ENCODE peak calls at places on chromosomes 11 and 22, in ten cellular contexts. One of them, this sample, is unnamed.
A peak's percentile ranks its signal among the peaks of the same experiment; 100 is the strongest.

GRCh38 chr22:46087816-46088277 is 62.5 kb upstream of the PPARA start:
- DNase-seq in heart left ventricle: peak; percentile 92
- DNase-seq in stomach: peak; percentile 88
- DNase-seq in kidney: peak; percentile 97
- DNase-seq in psoas muscle: peak; percentile 93
- DNase-seq in CD8-positive, alpha-beta memory T cell: no peak
- DNase-seq in thoracic aorta: peak; percentile 66
- DNase-seq in fibroblast of lung: peak; percentile 94
- DNase-seq in body of pancreas: peak; percentile 93
- DNase-seq in OCI-LY7: no peak
- DNase-seq in this sample: peak; percentile 95

GRCh38 chr11:128604723-128605122 is 17.4 kb upstream of the ETS1 start:
- DNase-seq in heart left ventricle: no peak
- DNase-seq in stomach: no peak
- DNase-seq in kidney: no peak
- DNase-seq in psoas muscle: no peak
- DNase-seq in CD8-positive, alpha-beta memory T cell: no peak
- DNase-seq in thoracic aorta: no peak
- DNase-seq in fibroblast of lung: no peak
- DNase-seq in body of pancreas: no peak
- DNase-seq in OCI-LY7: no peak
- DNase-seq in this sample: no peak

GRCh38 chr22:41535244-41535643 is 9.0 kb downstream of the POLR3H start:
- DNase-seq in heart left ventricle: no peak
- DNase-seq in stomach: no peak
- DNase-seq in kidney: no peak
- DNase-seq in psoas muscle: no peak
- DNase-seq in CD8-positive, alpha-beta memory T cell: no peak
- DNase-seq in thoracic aorta: no peak
- DNase-seq in fibroblast of lung: no peak
- DNase-seq in body of pancreas: no peak
- DNase-seq in OCI-LY7: no peak
- DNase-seq in this sample: no peak

GRCh38 chr11:107565219-107565937 is at the start of gene ALKBH8:
- DNase-seq in heart left ventricle: peak; percentile 80
- DNase-seq in stomach: peak; percentile 75
- DNase-seq in kidney: peak; percentile 87
- DNase-seq in psoas muscle: peak; percentile 76
- DNase-seq in CD8-positive, alpha-beta memory T cell: peak; percentile 77
- DNase-seq in thoracic aorta: peak; percentile 41
- DNase-seq in fibroblast of lung: peak; percentile 62
- DNase-seq in body of pancreas: peak; percentile 70
- DNase-seq in OCI-LY7: peak; percentile 80
- DNase-seq in this sample: peak; percentile 68

GRCh38 chr11:375065-376025 is 6.0 kb downstream of the B4GALNT4 start:
- DNase-seq in heart left ventricle: no peak
- DNase-seq in stomach: no peak
- DNase-seq in kidney: no peak
- DNase-seq in psoas muscle: no peak
- DNase-seq in CD8-positive, alpha-beta memory T cell: no peak
- DNase-seq in thoracic aorta: no peak
- DNase-seq in fibroblast of lung: no peak
- DNase-seq in body of pancreas: no peak
- DNase-seq in OCI-LY7: no peak
- DNase-seq in this sample: no peak

GRCh38 chr11:123363556-123363955 is 66.5 kb upstream of the GRAMD1B start:
- DNase-seq in heart left ventricle: peak; percentile 32
- DNase-seq in stomach: no peak
- DNase-seq in kidney: no peak
- DNase-seq in psoas muscle: no peak
- DNase-seq in CD8-positive, alpha-beta memory T cell: no peak
- DNase-seq in thoracic aorta: no peak
- DNase-seq in fibroblast of lung: no peak
- DNase-seq in body of pancreas: no peak
- DNase-seq in OCI-LY7: no peak
- DNase-seq in this sample: no peak

GRCh38 chr11:17314232-17314547 is 37.4 kb upstream of the NCR3LG1 start:
- DNase-seq in heart left ventricle: no peak
- DNase-seq in stomach: no peak
- DNase-seq in kidney: no peak
- DNase-seq in psoas muscle: no peak
- DNase-seq in CD8-positive, alpha-beta memory T cell: no peak
- DNase-seq in thoracic aorta: no peak
- DNase-seq in fibroblast of lung: peak; percentile 86
- DNase-seq in body of pancreas: no peak
- DNase-seq in OCI-LY7: no peak
- DNase-seq in this sample: no peak

GRCh38 chr11:43962383-43962969 is 20.0 kb downstream of the C11orf96 start:
- DNase-seq in heart left ventricle: no peak
- DNase-seq in stomach: no peak
- DNase-seq in kidney: no peak
- DNase-seq in psoas muscle: no peak
- DNase-seq in CD8-positive, alpha-beta memory T cell: no peak
- DNase-seq in thoracic aorta: no peak
- DNase-seq in fibroblast of lung: no peak
- DNase-seq in body of pancreas: no peak
- DNase-seq in OCI-LY7: no peak
- DNase-seq in this sample: no peak

GRCh38 chr11:47967577-47968230 is 12.7 kb upstream of the PTPRJ start:
- DNase-seq in heart left ventricle: no peak
- DNase-seq in stomach: no peak
- DNase-seq in kidney: no peak
- DNase-seq in psoas muscle: no peak
- DNase-seq in CD8-positive, alpha-beta memory T cell: no peak
- DNase-seq in thoracic aorta: no peak
- DNase-seq in fibroblast of lung: peak; percentile 59
- DNase-seq in body of pancreas: no peak
- DNase-seq in OCI-LY7: no peak
- DNase-seq in this sample: no peak

GRCh38 chr22:36281726-36282077 is 28.8 kb downstream of the APOL1 start:
- DNase-seq in heart left ventricle: no peak
- DNase-seq in stomach: no peak
- DNase-seq in kidney: no peak
- DNase-seq in psoas muscle: no peak
- DNase-seq in CD8-positive, alpha-beta memory T cell: no peak
- DNase-seq in thoracic aorta: no peak
- DNase-seq in fibroblast of lung: no peak
- DNase-seq in body of pancreas: no peak
- DNase-seq in OCI-LY7: no peak
- DNase-seq in this sample: peak; percentile 17

GRCh38 chr11:59557940-59558643 is 46.8 kb downstream of the OR4D9 start:
- DNase-seq in heart left ventricle: no peak
- DNase-seq in stomach: no peak
- DNase-seq in kidney: no peak
- DNase-seq in psoas muscle: no peak
- DNase-seq in CD8-positive, alpha-beta memory T cell: no peak
- DNase-seq in thoracic aorta: no peak
- DNase-seq in fibroblast of lung: no peak
- DNase-seq in body of pancreas: no peak
- DNase-seq in OCI-LY7: no peak
- DNase-seq in this sample: no peak

GRCh38 chr11:72598901-72599300 is 75.3 kb downstream of the PDE2A start:
- DNase-seq in heart left ventricle: peak; percentile 51
- DNase-seq in stomach: peak; percentile 52
- DNase-seq in kidney: no peak
- DNase-seq in psoas muscle: peak; percentile 51
- DNase-seq in CD8-positive, alpha-beta memory T cell: no peak
- DNase-seq in thoracic aorta: no peak
- DNase-seq in fibroblast of lung: peak; percentile 14
- DNase-seq in body of pancreas: peak; percentile 27
- DNase-seq in OCI-LY7: no peak
- DNase-seq in this sample: peak; percentile 41

DNA sequence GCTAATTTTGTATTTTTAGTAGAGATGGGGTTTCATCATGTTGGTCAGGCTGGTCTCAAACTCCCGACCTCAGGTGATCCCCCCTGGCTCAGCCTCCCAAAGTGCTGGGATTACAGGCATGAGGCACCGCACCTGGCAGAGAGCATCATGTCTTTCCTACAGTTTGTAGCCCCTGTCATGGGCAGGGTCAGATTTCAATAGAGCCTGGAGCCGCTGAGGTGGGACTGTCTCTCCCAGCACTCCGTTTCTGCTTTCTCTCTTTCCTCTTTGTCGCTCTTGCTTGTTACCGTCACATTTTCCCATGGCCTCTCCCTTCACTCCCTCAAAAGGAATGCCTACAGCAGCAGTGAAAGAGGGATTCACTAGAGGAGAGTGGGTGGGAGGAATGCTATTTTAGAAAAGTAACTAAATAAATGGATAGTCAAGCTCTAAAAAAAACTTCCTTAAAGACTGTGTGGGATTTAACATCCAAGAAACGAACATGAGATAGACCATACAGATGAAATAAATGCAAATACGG is 136.7 kb upstream of the TTC12 start:
- DNase-seq in heart left ventricle: no peak
- DNase-seq in stomach: no peak
- DNase-seq in kidney: no peak
- DNase-seq in psoas muscle: no peak
- DNase-seq in CD8-positive, alpha-beta memory T cell: no peak
- DNase-seq in thoracic aorta: no peak
- DNase-seq in fibroblast of lung: peak; percentile 25
- DNase-seq in body of pancreas: no peak
- DNase-seq in OCI-LY7: no peak
- DNase-seq in this sample: no peak
- H3K4me1 ChIP-seq in heart left ventricle: peaks cover 37% of the 10 kb centered on the region
- H3K4me1 ChIP-seq in stomach: no peaks in the 10 kb centered on the region
- H3K4me1 ChIP-seq in kidney: no peaks in the 10 kb centered on the region
- H3K4me1 ChIP-seq in psoas muscle: no peaks in the 10 kb centered on the region
- H3K4me1 ChIP-seq in CD8-positive, alpha-beta memory T cell: no peaks in the 10 kb centered on the region
- H3K4me1 ChIP-seq in thoracic aorta: peaks cover 20% of the 10 kb centered on the region
- H3K4me1 ChIP-seq in fibroblast of lung: no peaks in the 10 kb centered on the region
- H3K4me1 ChIP-seq in body of pancreas: no peaks in the 10 kb centered on the region
- H3K4me1 ChIP-seq in OCI-LY7: no peaks in the 10 kb centered on the region
- H3K4me1 ChIP-seq in this sample: peaks cover 4% of the 10 kb centered on the region

GRCh38 chr11:119317592-119318239 is 786 bp upstream of the MCAM start:
- DNase-seq in heart left ventricle: no peak
- DNase-seq in stomach: no peak
- DNase-seq in kidney: no peak
- DNase-seq in psoas muscle: no peak
- DNase-seq in CD8-positive, alpha-beta memory T cell: no peak
- DNase-seq in thoracic aorta: no peak
- DNase-seq in fibroblast of lung: no peak
- DNase-seq in body of pancreas: no peak
- DNase-seq in OCI-LY7: no peak
- DNase-seq in this sample: no peak
- H3K4me1 ChIP-seq in heart left ventricle: peaks cover 71% of the 10 kb centered on the region
- H3K4me1 ChIP-seq in stomach: peaks cover 69% of the 10 kb centered on the region
- H3K4me1 ChIP-seq in kidney: peaks cover 9% of the 10 kb centered on the region
- H3K4me1 ChIP-seq in psoas muscle: peaks cover 4% of the 10 kb centered on the region
- H3K4me1 ChIP-seq in CD8-positive, alpha-beta memory T cell: peaks cover 34% of the 10 kb centered on the region
- H3K4me1 ChIP-seq in thoracic aorta: peaks cover 76% of the 10 kb centered on the region
- H3K4me1 ChIP-seq in fibroblast of lung: peaks cover 27% of the 10 kb centered on the region
- H3K4me1 ChIP-seq in body of pancreas: peaks cover 55% of the 10 kb centered on the region
- H3K4me1 ChIP-seq in OCI-LY7: peaks cover 58% of the 10 kb centered on the region
- H3K4me1 ChIP-seq in this sample: peaks cover 6% of the 10 kb centered on the region

DNA sequence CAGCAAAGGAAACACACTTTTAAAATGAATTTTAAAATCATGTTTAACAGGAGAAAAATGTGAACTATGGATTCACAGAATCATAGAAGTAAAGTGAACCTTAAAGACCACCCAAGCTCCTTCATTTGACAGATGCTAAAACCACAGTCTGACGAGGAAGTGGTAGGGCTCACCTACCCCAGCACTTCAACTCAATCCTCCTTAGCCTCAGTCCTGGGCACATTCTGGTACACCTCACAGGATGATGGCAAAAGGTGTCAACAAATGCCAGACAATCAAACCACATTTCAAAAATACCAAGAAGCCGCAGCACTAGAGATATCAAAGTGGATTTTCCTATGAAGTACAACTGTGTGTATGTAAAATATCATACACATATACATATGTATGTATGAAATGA is 43.1 kb downstream of the PITPNB start:
- DNase-seq in heart left ventricle: no peak
- DNase-seq in stomach: no peak
- DNase-seq in kidney: no peak
- DNase-seq in psoas muscle: no peak
- DNase-seq in CD8-positive, alpha-beta memory T cell: peak; percentile 54
- DNase-seq in thoracic aorta: no peak
- DNase-seq in fibroblast of lung: no peak
- DNase-seq in body of pancreas: no peak
- DNase-seq in OCI-LY7: no peak
- DNase-seq in this sample: no peak
- H3K4me1 ChIP-seq in heart left ventricle: peaks cover 76% of the 10 kb centered on the region
- H3K4me1 ChIP-seq in stomach: peaks cover 23% of the 10 kb centered on the region
- H3K4me1 ChIP-seq in kidney: no peaks in the 10 kb centered on the region
- H3K4me1 ChIP-seq in psoas muscle: peaks cover 39% of the 10 kb centered on the region
- H3K4me1 ChIP-seq in CD8-positive, alpha-beta memory T cell: peaks cover 16% of the 10 kb centered on the region
- H3K4me1 ChIP-seq in thoracic aorta: peaks cover 90% of the 10 kb centered on the region
- H3K4me1 ChIP-seq in fibroblast of lung: peaks cover 16% of the 10 kb centered on the region
- H3K4me1 ChIP-seq in body of pancreas: peaks cover 49% of the 10 kb centered on the region
- H3K4me1 ChIP-seq in OCI-LY7: peaks cover 14% of the 10 kb centered on the region
- H3K4me1 ChIP-seq in this sample: no peaks in the 10 kb centered on the region

GRCh38 chr22:39997939-39998726 is 3.4 kb downstream of the FAM83F start:
- DNase-seq in heart left ventricle: peak; percentile 31
- DNase-seq in stomach: peak; percentile 83
- DNase-seq in kidney: peak; percentile 88
- DNase-seq in psoas muscle: no peak
- DNase-seq in CD8-positive, alpha-beta memory T cell: no peak
- DNase-seq in thoracic aorta: no peak
- DNase-seq in fibroblast of lung: peak; percentile 47
- DNase-seq in body of pancreas: peak; percentile 80
- DNase-seq in OCI-LY7: no peak
- DNase-seq in this sample: peak; percentile 21

GRCh38 chr22:39995346-39996252 is 845 bp downstream of the FAM83F start:
- DNase-seq in heart left ventricle: no peak
- DNase-seq in stomach: peak; percentile 51
- DNase-seq in kidney: peak; percentile 79
- DNase-seq in psoas muscle: no peak
- DNase-seq in CD8-positive, alpha-beta memory T cell: no peak
- DNase-seq in thoracic aorta: no peak
- DNase-seq in fibroblast of lung: no peak
- DNase-seq in body of pancreas: peak; percentile 47
- DNase-seq in OCI-LY7: no peak
- DNase-seq in this sample: no peak

GRCh38 chr22:39999144-39999757 is 4.5 kb downstream of the FAM83F start:
- DNase-seq in heart left ventricle: no peak
- DNase-seq in stomach: no peak
- DNase-seq in kidney: peak; percentile 47
- DNase-seq in psoas muscle: no peak
- DNase-seq in CD8-positive, alpha-beta memory T cell: no peak
- DNase-seq in thoracic aorta: no peak
- DNase-seq in fibroblast of lung: peak; percentile 50
- DNase-seq in body of pancreas: no peak
- DNase-seq in OCI-LY7: peak; percentile 20
- DNase-seq in this sample: no peak

GRCh38 chr22:39996732-39997131 is 2.0 kb downstream of the FAM83F start:
- DNase-seq in heart left ventricle: no peak
- DNase-seq in stomach: no peak
- DNase-seq in kidney: no peak
- DNase-seq in psoas muscle: no peak
- DNase-seq in CD8-positive, alpha-beta memory T cell: no peak
- DNase-seq in thoracic aorta: no peak
- DNase-seq in fibroblast of lung: no peak
- DNase-seq in body of pancreas: no peak
- DNase-seq in OCI-LY7: no peak
- DNase-seq in this sample: no peak

DNA sequence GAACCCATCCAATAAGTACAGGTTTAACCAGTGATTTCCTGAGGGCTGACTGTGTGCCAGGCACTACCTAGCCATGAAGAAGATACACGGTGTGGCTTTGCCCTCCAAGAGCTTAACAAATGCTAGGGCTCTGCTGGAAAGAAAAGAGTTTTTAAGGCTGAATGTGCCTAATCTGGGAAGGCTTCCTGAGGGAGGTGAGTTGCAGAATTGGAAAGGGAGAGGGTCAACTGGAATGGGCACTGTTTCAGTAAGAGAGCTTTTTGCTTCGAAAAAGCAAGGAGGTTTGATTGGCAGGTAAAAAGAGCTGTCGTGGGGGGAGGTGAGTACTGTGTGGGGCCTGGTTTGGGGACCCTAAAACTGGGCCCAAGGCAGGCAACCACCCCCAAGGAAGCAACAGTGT is 2.7 kb downstream of the FAM83F start:
- DNase-seq in heart left ventricle: no peak
- DNase-seq in stomach: no peak
- DNase-seq in kidney: peak; percentile 5
- DNase-seq in psoas muscle: no peak
- DNase-seq in CD8-positive, alpha-beta memory T cell: no peak
- DNase-seq in thoracic aorta: no peak
- DNase-seq in fibroblast of lung: no peak
- DNase-seq in body of pancreas: no peak
- DNase-seq in OCI-LY7: no peak
- DNase-seq in this sample: no peak
- H3K4me1 ChIP-seq in heart left ventricle: peaks cover 14% of the 10 kb centered on the region
- H3K4me1 ChIP-seq in stomach: peaks cover 57% of the 10 kb centered on the region
- H3K4me1 ChIP-seq in kidney: peaks cover 12% of the 10 kb centered on the region
- H3K4me1 ChIP-seq in psoas muscle: no peaks in the 10 kb centered on the region
- H3K4me1 ChIP-seq in CD8-positive, alpha-beta memory T cell: peaks cover 4% of the 10 kb centered on the region
- H3K4me1 ChIP-seq in thoracic aorta: no peaks in the 10 kb centered on the region
- H3K4me1 ChIP-seq in fibroblast of lung: no peaks in the 10 kb centered on the region
- H3K4me1 ChIP-seq in body of pancreas: peaks cover 79% of the 10 kb centered on the region
- H3K4me1 ChIP-seq in OCI-LY7: no peaks in the 10 kb centered on the region
- H3K4me1 ChIP-seq in this sample: no peaks in the 10 kb centered on the region

This sample was measured in uterus.